ENCODE peak calls at places on chromosomes 7 and 10, in nine cellular contexts. J is astrocyte of the spinal cord; M is activated CD4-positive, alpha-beta T cell treated with anti-CD3 and anti-CD28 coated beads, Interleukin-2, amount 50 U/mL, for 4 hours; N is IMR-90; Q is effector memory CD8-positive, alpha-beta T cell; R is progenitor cell of endocrine pancreas; L is HS-5; P is GM23338; O is spleen. W is an unnamed sample.

GRCh38 chr7:137592232-137592896 is 248.8 kb upstream of the PTN start:
- DNase-seq in J (peak), M (no peak), N (peak), Q (no peak), R (peak), L (no peak), P (peak), O (no peak), W (peak)

GRCh38 chr7:212754-213153 is 20.4 kb downstream of the FAM20C start:
- DNase-seq in J (no peak), M (no peak), N (no peak), Q (no peak), R (no peak), L (no peak), P (no peak), O (no peak), W (no peak)

GRCh38 chr7:107149863-107150262 is 18.9 kb upstream of the HBP1 start:
- DNase-seq in J (no peak), M (no peak), N (no peak), Q (no peak), R (no peak), L (no peak), P (no peak), O (no peak), W (no peak)

GRCh38 chr10:100053686-100054460 is 27.8 kb downstream of the CPN1 start:
- DNase-seq in J (no peak), M (no peak), N (no peak), Q (no peak), R (no peak), L (no peak), P (peak), O (no peak), W (no peak)

GRCh38 chr7:148700693-148701092 is 2.0 kb downstream of the CUL1 start:
- DNase-seq in J (peak), M (peak), N (peak), Q (peak), R (no peak), L (no peak), P (peak), O (no peak), W (peak)

GRCh38 chr7:156203923-156204322 is 391.7 kb upstream of the SHH start:
- DNase-seq in J (no peak), M (no peak), N (no peak), Q (no peak), R (no peak), L (no peak), P (no peak), O (no peak), W (no peak)

GRCh38 chr7:105298439-105298894 is 90.3 kb downstream of the SRPK2 start:
- DNase-seq in J (no peak), M (no peak), N (no peak), Q (no peak), R (no peak), L (no peak), P (peak), O (no peak), W (no peak)

GRCh38 chr7:23357190-23358093 is 58.3 kb downstream of the MALSU1 start:
- DNase-seq in J (peak), M (no peak), N (peak), Q (no peak), R (no peak), L (no peak), P (peak), O (no peak), W (peak)

GRCh38 chr10:124127965-124128810 is 34.8 kb upstream of the CHST15 start:
- DNase-seq in J (no peak), M (no peak), N (no peak), Q (no peak), R (no peak), L (no peak), P (no peak), O (no peak), W (no peak)

GRCh38 chr7:45421096-45421495 is 153.1 kb upstream of the ADCY1 start:
- DNase-seq in J (peak), M (no peak), N (peak), Q (no peak), R (no peak), L (peak), P (no peak), O (no peak), W (peak)

GRCh38 chr7:15084368-15084767 is 181.8 kb upstream of the DGKB start:
- DNase-seq in J (peak), M (no peak), N (no peak), Q (no peak), R (no peak), L (no peak), P (no peak), O (no peak), W (peak)

GRCh38 chr7:65239707-65240352 is 133.8 kb upstream of the ZNF92 start:
- DNase-seq in J (peak), M (no peak), N (no peak), Q (no peak), R (peak), L (no peak), P (peak), O (no peak), W (peak)

GRCh38 chr10:24617771-24618396 is 105.8 kb downstream of the ARHGAP21 start:
- DNase-seq in J (peak), M (peak), N (peak), Q (peak), R (peak), L (no peak), P (peak), O (no peak), W (peak)

GRCh38 chr10:29254123-29255046 is 34.5 kb upstream of the LYZL1 start:
- DNase-seq in J (no peak), M (no peak), N (no peak), Q (no peak), R (no peak), L (no peak), P (no peak), O (no peak), W (peak)

GRCh38 chr10:45599021-45599603 is 73.5 kb downstream of the ZFAND4 start:
- DNase-seq in J (no peak), M (no peak), N (no peak), Q (no peak), R (no peak), L (no peak), P (no peak), O (no peak), W (no peak)

GRCh38 chr10:78335691-78336401 is 302.2 kb downstream of the RPS24 start:
- DNase-seq in J (peak), M (no peak), N (peak), Q (no peak), R (no peak), L (peak), P (no peak), O (no peak), W (peak)

GRCh38 chr10:116521424-116522305 is 24.1 kb upstream of the PNLIP start:
- DNase-seq in J (peak), M (no peak), N (peak), Q (no peak), R (peak), L (peak), P (peak), O (no peak), W (peak)

GRCh38 chr7:41630741-41631140 is 72.1 kb downstream of the INHBA start:
- DNase-seq in J (no peak), M (no peak), N (no peak), Q (no peak), R (no peak), L (no peak), P (peak), O (no peak), W (no peak)

GRCh38 chr10:94104316-94105060 is 110.8 kb downstream of the PLCE1 start:
- DNase-seq in J (peak), M (no peak), N (peak), Q (no peak), R (no peak), L (no peak), P (no peak), O (no peak), W (peak)

GRCh38 chr10:25357269-25357668 is 182.5 kb downstream of the GPR158 start:
- DNase-seq in J (no peak), M (no peak), N (no peak), Q (no peak), R (no peak), L (no peak), P (no peak), O (no peak), W (no peak)

W was measured in choroid plexus epithelial cell.